ENCODE peak calls at places on chromosome 18, in seven cellular contexts. P, B, V, I, A, R and D are unnamed samples.

GRCh38 chr18:55539240-55539639 is 48.8 kb downstream of the TCF4 start:
- DNase-seq in B (no peak), A (no peak), P (no peak), I (no peak), V (no peak), R (no peak), D (peak)

GRCh38 chr18:64929026-64929425 is 780.1 kb upstream of the LINC00305 start:
- DNase-seq in P (no peak), R (no peak), I (no peak), V (no peak), A (no peak), B (no peak), D (peak)

GRCh38 chr18:3420919-3421279 is 29.1 kb upstream of the TGIF1 start:
- DNase-seq in A (no peak), V (no peak), B (no peak), R (no peak), P (no peak), I (no peak), D (no peak)

GRCh38 chr18:33804258-33804657 is 226.2 kb downstream of the ASXL3 start:
- DNase-seq in B (no peak), R (no peak), I (no peak), V (no peak), A (no peak), P (peak), D (peak)

GRCh38 chr18:7980136-7980535 is 413.0 kb downstream of the PTPRM start:
- DNase-seq in R (no peak), B (no peak), V (no peak), I (no peak), A (no peak), P (no peak), D (peak)

GRCh38 chr18:34098109-34098508 is 126.6 kb downstream of the NOL4 start:
- DNase-seq in I (no peak), B (no peak), A (no peak), P (no peak), V (no peak), R (no peak), D (no peak)

GRCh38 chr18:51559902-51560287 is 362.4 kb upstream of the MEX3C start:
- DNase-seq in R (no peak), P (no peak), B (no peak), I (no peak), V (no peak), A (no peak), D (no peak)

GRCh38 chr18:79911871-79912270 is 39.6 kb downstream of the SLC66A2 start:
- DNase-seq in A (peak), P (no peak), B (no peak), V (no peak), R (no peak), I (no peak), D (no peak)

GRCh38 chr18:32048507-32049091 is 30.0 kb downstream of the RNF125 start:
- DNase-seq in V (peak), R (peak), I (peak), B (no peak), A (peak), P (peak), D (no peak)

GRCh38 chr18:56563568-56563967 is 74.8 kb downstream of the TXNL1 start:
- DNase-seq in A (no peak), R (peak), P (no peak), V (no peak), I (no peak), B (no peak), D (peak)

GRCh38 chr18:9804517-9805104 is 81.2 kb upstream of the TXNDC2 start:
- DNase-seq in R (no peak), V (no peak), A (no peak), I (no peak), P (peak), B (no peak), D (peak)

GRCh38 chr18:77811510-77811909 is 561.9 kb downstream of the GALR1 start:
- DNase-seq in A (no peak), R (no peak), V (no peak), B (no peak), I (no peak), P (peak), D (peak)

GRCh38 chr18:52254367-52254766 is 85.6 kb upstream of the DCC start:
- DNase-seq in P (no peak), V (no peak), B (no peak), I (no peak), R (no peak), A (no peak), D (peak)